ENCODE peak calls at places on chromosomes 11 and 22, in eight cellular contexts. Y, J, A, R, V, M, U and N are unnamed samples.

GRCh38 chr11:4936745-4937144 is 10.7 kb downstream of the OR51A4 start:
- DNase-seq in A (no peak), Y (no peak), M (no peak), U (no peak), J (no peak), V (no peak), R (no peak), N (no peak)

GRCh38 chr22:46738642-46738960 is 549 bp upstream of the CERK start:
- DNase-seq in A (no peak), M (no peak), U (no peak), Y (no peak), V (no peak), J (no peak), R (no peak), N (peak; percentile 89)

GRCh38 chr11:111170761-111171379 is 74.7 kb upstream of the POU2AF2 start:
- DNase-seq in V (no peak), A (no peak), M (no peak), Y (no peak), J (no peak), U (no peak), R (no peak), N (no peak)

GRCh38 chr22:41444360-41445170 is 2.0 kb downstream of the TOB2 start:
- DNase-seq in U (peak; percentile 92), V (peak; percentile 97), J (peak; percentile 96), Y (peak; percentile 78), R (peak; percentile 85), M (peak; percentile 95), A (peak; percentile 94), N (peak; percentile 95)

GRCh38 chr11:131914299-131914902 is 544.0 kb downstream of the NTM start:
- DNase-seq in V (peak; percentile 48), M (no peak), Y (no peak), U (no peak), R (no peak), A (no peak), J (no peak), N (peak; percentile 46)

GRCh38 chr22:29716814-29717213 is 3.0 kb upstream of the CABP7 start:
- DNase-seq in J (no peak), A (no peak), U (peak; percentile 66), R (no peak), V (peak; percentile 81), M (peak; percentile 41), Y (peak; percentile 24), N (peak; percentile 94)

GRCh38 chr11:62421996-62422395 is 3.2 kb downstream of the SCGB1A1 start:
- DNase-seq in U (no peak), A (no peak), V (no peak), J (peak; percentile 12), Y (no peak), R (no peak), M (no peak), N (no peak)

GRCh38 chr11:43285826-43286225 is 26.0 kb upstream of the API5 start:
- DNase-seq in M (no peak), U (no peak), A (no peak), R (no peak), Y (no peak), V (no peak), J (no peak), N (no peak)

GRCh38 chr11:12668166-12668565 is 6.1 kb upstream of the TEAD1 start:
- DNase-seq in M (no peak), R (no peak), V (no peak), A (no peak), U (no peak), Y (no peak), J (no peak), N (no peak)

GRCh38 chr22:31399211-31400022 is at the start of gene DRG1:
- DNase-seq in U (peak; percentile 90), J (peak; percentile 99), M (peak; percentile 98), Y (peak; percentile 89), R (peak; percentile 98), A (peak; percentile 99), V (peak; percentile 96), N (peak; percentile 99)

GRCh38 chr11:134838708-134839107 is 426.7 kb upstream of the B3GAT1 start:
- DNase-seq in V (no peak), J (no peak), M (no peak), Y (no peak), R (no peak), U (no peak), A (no peak), N (no peak)

GRCh38 chr11:110200241-110200640 is 96.2 kb downstream of the RDX start:
- DNase-seq in R (no peak), Y (no peak), A (no peak), M (no peak), J (no peak), U (peak; percentile 54), V (peak; percentile 51), N (no peak)

GRCh38 chr11:86688398-86689179 is 16.2 kb upstream of the ME3 start:
- DNase-seq in R (no peak), V (peak; percentile 72), M (no peak), A (no peak), J (no peak), U (peak; percentile 81), Y (no peak), N (no peak)

GRCh38 chr11:61553373-61554171 is 27.3 kb downstream of the SYT7 start:
- DNase-seq in Y (no peak), M (no peak), U (no peak), A (no peak), R (no peak), V (peak; percentile 31), J (no peak), N (peak; percentile 71)

GRCh38 chr22:46890819-46891218 is 128.4 kb downstream of the TBC1D22A start:
- DNase-seq in J (no peak), M (no peak), Y (no peak), U (no peak), A (no peak), V (no peak), R (no peak), N (no peak)

DNA sequence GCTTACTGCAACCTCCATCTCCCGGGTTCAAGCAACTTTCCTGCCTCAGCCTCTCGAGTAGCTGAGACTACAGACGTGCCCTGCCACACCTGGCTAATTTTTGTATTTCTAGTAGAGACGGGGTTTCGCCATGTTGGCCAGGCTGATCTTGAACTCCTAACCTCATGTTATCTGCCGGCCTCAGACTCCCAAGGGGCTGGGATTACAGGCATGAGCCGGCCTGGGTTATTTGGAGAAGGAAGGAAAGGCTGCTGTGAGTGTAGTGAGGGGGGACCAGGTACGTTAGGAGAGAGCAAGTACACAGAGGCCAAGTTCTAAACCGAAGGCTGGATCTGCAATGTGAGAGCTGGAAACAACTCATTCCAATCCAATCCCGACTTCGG is 453 bp downstream of the BATF2 start:
- DNase-seq in U (no peak), Y (no peak), R (no peak), V (no peak), M (no peak), A (no peak), J (no peak), N (no peak)
- H3K4me3 ChIP-seq in U (peak overlapping the region; percentile 35), Y (peak overlapping the region; percentile 30), R (peak overlapping the region; percentile 65), V (peak overlapping the region; percentile 55), M (peak overlapping the region; percentile 49), A (peak overlapping the region; percentile 44), J (peak overlapping the region; percentile 37), N (no peak overlapping the region)

GRCh38 chr11:80157447-80157846 is 716.6 kb upstream of the TENM4 start:
- DNase-seq in A (no peak), V (no peak), R (no peak), M (no peak), Y (no peak), U (no peak), J (no peak), N (no peak)

GRCh38 chr11:80156062-80156461 is 715.2 kb upstream of the TENM4 start:
- DNase-seq in M (no peak), U (no peak), A (no peak), V (no peak), Y (no peak), R (no peak), J (no peak), N (no peak)

DNA sequence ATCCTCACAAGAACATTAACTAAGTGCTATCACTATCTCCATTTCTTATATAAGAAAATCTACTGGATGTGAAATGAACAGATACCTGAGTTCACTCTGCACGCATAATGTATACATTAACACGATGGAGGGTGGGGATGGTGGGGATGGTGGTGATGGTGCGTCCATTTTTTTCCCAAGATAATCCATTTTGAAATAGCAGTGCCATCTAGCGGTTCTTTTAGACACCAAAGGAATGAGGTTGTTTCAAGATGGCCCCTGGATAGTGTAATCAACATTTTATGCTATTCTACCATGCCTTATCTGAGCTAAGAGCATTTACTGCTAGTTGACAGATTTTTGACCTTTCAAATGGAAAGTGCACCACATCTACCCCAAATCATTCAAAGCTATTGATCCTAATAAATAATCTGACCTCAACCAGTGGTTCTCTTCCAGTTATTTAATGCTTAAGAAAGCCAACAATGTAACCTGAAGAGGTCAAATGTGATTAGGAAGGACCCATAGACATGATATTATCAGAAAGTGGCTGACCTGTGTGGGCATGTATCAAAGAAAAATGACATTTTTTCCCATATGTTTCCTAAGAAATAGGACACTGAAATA is 714.7 kb upstream of the TENM4 start:
- DNase-seq in R (no peak), A (no peak), U (peak; percentile 40), M (no peak), Y (no peak), V (peak; percentile 49), J (no peak), N (peak; percentile 22)
- H3K27me3 ChIP-seq in R (no peaks in the 10 kb centered on the region), A (no peaks in the 10 kb centered on the region), U (no peaks in the 10 kb centered on the region), M (no peaks in the 10 kb centered on the region), Y (no peaks in the 10 kb centered on the region), V (no peaks in the 10 kb centered on the region), J (no peaks in the 10 kb centered on the region), N (no peaks in the 10 kb centered on the region)

GRCh38 chr22:21896951-21897513 is 29.6 kb upstream of the MAPK1 start:
- DNase-seq in A (no peak), Y (no peak), V (no peak), U (no peak), M (no peak), J (no peak), R (peak; percentile 5), N (no peak)

GRCh38 chr22:21902296-21903087 is 35.0 kb upstream of the MAPK1 start:
- DNase-seq in R (peak; percentile 9), M (no peak), U (no peak), V (no peak), J (no peak), A (no peak), Y (no peak), N (no peak)

GRCh38 chr22:21904250-21904789 is 36.9 kb upstream of the MAPK1 start:
- DNase-seq in U (no peak), M (no peak), V (no peak), A (no peak), J (no peak), R (peak; percentile 9), Y (no peak), N (no peak)

GRCh38 chr22:21898354-21898896 is 31.0 kb upstream of the MAPK1 start:
- DNase-seq in J (no peak), Y (no peak), U (no peak), R (no peak), V (no peak), A (no peak), M (no peak), N (no peak)
- H3K36me3 ChIP-seq in J (no peaks in the 10 kb centered on the region), Y (no peaks in the 10 kb centered on the region), U (no peaks in the 10 kb centered on the region), R (no peaks in the 10 kb centered on the region), V (no peaks in the 10 kb centered on the region), A (no peaks in the 10 kb centered on the region), M (no peaks in the 10 kb centered on the region), N (no peaks in the 10 kb centered on the region)

DNA sequence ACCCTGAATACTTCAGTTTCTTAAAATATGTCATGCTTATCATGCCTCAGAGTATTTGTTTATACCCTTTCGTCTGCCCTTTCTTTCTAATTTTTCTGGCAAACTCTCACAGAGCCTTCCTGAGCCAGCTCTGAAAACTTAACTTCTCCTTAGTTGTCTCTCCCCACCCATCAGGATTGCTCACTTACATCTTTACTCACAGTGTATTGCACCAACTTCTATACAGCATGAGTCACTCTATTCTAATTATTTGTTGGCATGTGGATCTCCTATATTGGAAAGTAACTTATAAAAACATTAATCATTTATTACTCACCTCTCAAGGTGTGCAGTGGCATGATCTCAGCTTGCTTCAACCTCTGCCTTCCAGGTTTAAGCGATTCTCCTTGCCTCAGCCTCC is 114.9 kb downstream of the FANCF start:
- DNase-seq in R (no peak), V (peak; percentile 38), Y (no peak), U (no peak), A (no peak), J (no peak), M (no peak), N (no peak)
- H3K4me3 ChIP-seq in R (no peak overlapping the region), V (no peak overlapping the region), Y (no peak overlapping the region), U (no peak overlapping the region), A (no peak overlapping the region), J (no peak overlapping the region), M (no peak overlapping the region), N (no peak overlapping the region)